ENCODE peak calls at places on chromosomes 13 and 19, in four cellular contexts. C is aorta, X is transverse colon, E is K562. N is an unnamed sample. For H3K36me3 and H3K27me3, the result is how much of the 10 kb centered on the place peaks cover.

GRCh38 chr13:112449545-112449930 is 73.4 kb downstream of the SPACA7 start:
- DNase-seq in C (no peak), X (no peak), E (no peak), N (no peak)

GRCh38 chr19:14091086-14091884 is 734 bp upstream of the SAMD1 start:
- DNase-seq in C (peak), X (peak), E (peak), N (peak)

GRCh38 chr13:74136089-74136658 is 2.0 kb upstream of the KLF12 start:
- DNase-seq in C (peak), X (peak), E (no peak), N (peak)

GRCh38 chr13:68506888-68507551 is 1276.9 kb upstream of the PCDH9 start:
- DNase-seq in C (no peak), X (no peak), E (no peak), N (no peak)

GRCh38 chr19:44735011-44735410 is 13.5 kb upstream of the BCL3 start:
- DNase-seq in C (no peak), X (no peak), E (no peak), N (no peak)

GRCh38 chr19:17246681-17247425 is 1.1 kb upstream of the NR2F6 start:
- DNase-seq in C (no peak), X (peak), E (no peak), N (peak)

GRCh38 chr19:41376998-41377365 is 649 bp downstream of the TMEM91 start:
- DNase-seq in C (no peak), X (no peak), E (no peak), N (no peak)

GRCh38 chr13:64546371-64546770 is 2683.8 kb downstream of the PCDH9 start:
- DNase-seq in C (no peak), X (no peak), E (no peak), N (no peak)

GRCh38 chr13:101785858-101786257 is 333.4 kb downstream of the ITGBL1 start:
- DNase-seq in C (no peak), X (no peak), E (no peak), N (peak)

GRCh38 chr19:49906879-49907564 is 10.3 kb upstream of the IL4I1 start:
- DNase-seq in C (no peak), X (no peak), E (no peak), N (no peak)

GRCh38 chr13:45178349-45179142 is 22.3 kb downstream of the KCTD4 start:
- DNase-seq in C (no peak), X (no peak), E (no peak), N (no peak)

GRCh38 chr13:106061781-106062180 is 473.7 kb downstream of the EFNB2 start:
- DNase-seq in C (no peak), X (no peak), E (no peak), N (no peak)

GRCh38 chr19:56740478-56740877 is 68.9 kb upstream of the ZNF835 start:
- DNase-seq in C (no peak), X (no peak), E (no peak), N (no peak)

GRCh38 chr13:114200673-114201005 is 21.6 kb downstream of the CFAP97D2 start:
- DNase-seq in C (no peak), X (no peak), E (no peak), N (no peak)

GRCh38 chr19:30349131-30349730 is 23.0 kb upstream of the ZNF536 start:
- DNase-seq in C (no peak), X (no peak), E (no peak), N (no peak)

GRCh38 chr19:45528744-45529453 is 21.6 kb downstream of the VASP start:
- DNase-seq in C (no peak), X (peak), E (peak), N (peak)

GRCh38 chr13:71699342-71699741 is 167.7 kb downstream of the DACH1 start:
- DNase-seq in C (no peak), X (no peak), E (no peak), N (no peak)

GRCh38 chr19:8526345-8527062 is 12.5 kb upstream of the ZNF414 start:
- DNase-seq in C (peak), X (peak), E (peak), N (peak)

GRCh38 chr19:44003461-44004134 is 841 bp downstream of the ZNF230 start:
- DNase-seq in C (no peak), X (peak), E (peak), N (no peak)

GRCh38 chr19:11626252-11626651 is 29.0 kb downstream of the ZNF627 start:
- DNase-seq in C (peak), X (peak), E (no peak), N (no peak)

GRCh38 chr19:11624064-11624463 is 26.8 kb downstream of the ZNF627 start:
- DNase-seq in C (no peak), X (no peak), E (no peak), N (no peak)
- H3K4me3 ChIP-seq in C (no peak), X (peak), E (no peak), N (peak)

GRCh38 chr13:52921194-52921593 is 72.8 kb upstream of the PCDH8 start:
- DNase-seq in C (no peak), X (no peak), E (no peak), N (no peak)
- H3K36me3 ChIP-seq in C (under half), X (under half), E (under half), N (under half)

GRCh38 chr19:32241957-32242710 is 103.3 kb upstream of the ZNF507 start:
- DNase-seq in C (no peak), X (no peak), E (no peak), N (no peak)
- H3K27me3 ChIP-seq in C (under half), X (under half), E (under half), N (under half)

GRCh38 chr13:40206241-40207109 is 460.0 kb downstream of the FOXO1 start:
- DNase-seq in C (no peak), X (no peak), E (no peak), N (no peak)
- H3K4me3 ChIP-seq in C (no peak), X (no peak), E (no peak), N (no peak)